ENCODE peak calls at places on chromosomes 1 and 21, in four cellular contexts. Y is H9, P is H1, T is neuronal stem cell. U is an unnamed sample.
A peak's percentile ranks its signal among the peaks of the same experiment; 100 is the strongest.

GRCh38 chr1:46466477-46467182 is 23.0 kb upstream of the DMBX1 start:
- DNase-seq in Y (peak; percentile 70), P (peak; percentile 82), T (peak; percentile 95), U (peak; percentile 17)

GRCh38 chr21:17802568-17802967 is 16.6 kb downstream of the C21orf91 start:
- DNase-seq in Y (no peak), P (no peak), T (no peak), U (peak; percentile 64)

GRCh38 chr21:30592140-30592539 is at the start of gene KRTAP6-3:
- DNase-seq in Y (no peak), P (no peak), T (no peak), U (no peak)

GRCh38 chr1:199854681-199855321 is 172.7 kb upstream of the NR5A2 start:
- DNase-seq in Y (no peak), P (no peak), T (no peak), U (no peak)

GRCh38 chr1:234532511-234532922 is 53.5 kb upstream of the TARBP1 start:
- DNase-seq in Y (no peak), P (no peak), T (no peak), U (no peak)

GRCh38 chr1:162502928-162503327 is 5.3 kb downstream of the UHMK1 start:
- DNase-seq in Y (no peak), P (no peak), T (no peak), U (no peak)

GRCh38 chr21:34930971-34931370 is 118.1 kb downstream of the RUNX1 start:
- DNase-seq in Y (no peak), P (no peak), T (no peak), U (no peak)

GRCh38 chr21:41500931-41501381 is 7.0 kb downstream of the TMPRSS2 start:
- DNase-seq in Y (no peak), P (no peak), T (no peak), U (no peak)

GRCh38 chr21:43866233-43866632 is 1.2 kb downstream of the AGPAT3 start:
- DNase-seq in Y (no peak), P (no peak), T (no peak), U (peak; percentile 59)

GRCh38 chr1:172513480-172513879 is 19.5 kb upstream of the SUCO start:
- DNase-seq in Y (no peak), P (no peak), T (no peak), U (no peak)

GRCh38 chr1:219788091-219788490 is 140.3 kb downstream of the SLC30A10 start:
- DNase-seq in Y (no peak), P (no peak), T (no peak), U (peak; percentile 47)

GRCh38 chr1:59137968-59138367 is 158.9 kb upstream of the FGGY start:
- DNase-seq in Y (no peak), P (no peak), T (no peak), U (no peak)
- H2BK12ac ChIP-seq in Y (no peak overlapping the region), P (no peak overlapping the region), T (no peak overlapping the region), U (no peak overlapping the region)

DNA sequence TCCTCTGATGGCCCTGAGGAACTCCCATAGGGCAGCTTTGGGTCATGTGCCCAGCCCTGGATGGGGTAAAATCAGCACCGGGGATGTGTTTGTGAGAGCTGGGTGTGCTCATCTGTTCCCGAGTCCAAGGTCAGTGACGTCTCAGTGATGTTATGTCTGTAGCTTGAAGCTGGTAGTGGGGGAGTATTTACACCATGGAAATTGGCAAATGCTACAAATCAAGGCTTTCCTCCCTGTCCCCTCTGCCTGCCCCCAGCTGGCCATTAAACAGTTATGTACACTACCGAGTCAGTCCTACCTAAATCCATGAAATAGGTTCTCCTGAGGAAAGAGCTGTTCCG is 117.8 kb upstream of the SLC25A33 start:
- DNase-seq in Y (no peak), P (no peak), T (no peak), U (no peak)
- H3K4me1 ChIP-seq in Y (no peaks in the 10 kb centered on the region), P (no peaks in the 10 kb centered on the region), T (no peaks in the 10 kb centered on the region), U (peaks cover 2% of the 10 kb centered on the region)

DNA sequence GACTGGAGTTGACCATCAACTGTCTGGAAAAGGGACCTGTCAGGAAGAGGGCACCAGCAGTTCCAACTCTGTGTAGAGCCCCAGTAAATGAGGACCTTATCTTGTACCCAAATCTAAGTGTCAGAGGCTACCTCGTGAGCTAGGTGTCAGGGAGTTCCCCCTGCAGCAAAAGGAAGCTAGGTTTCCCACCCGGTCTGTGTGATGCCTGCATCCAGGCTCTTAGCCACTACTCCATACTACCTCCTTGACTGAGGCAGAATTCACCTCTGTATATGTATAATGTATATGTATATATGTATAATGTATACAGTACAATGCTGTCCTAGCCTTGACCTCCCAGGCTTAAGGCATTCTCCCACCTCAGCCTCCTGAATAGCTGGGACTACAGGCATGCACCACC is 15.5 kb upstream of the LUZP1 start:
- DNase-seq in Y (no peak), P (no peak), T (no peak), U (no peak)
- H2BK12ac ChIP-seq in Y (no peak overlapping the region), P (no peak overlapping the region), T (no peak overlapping the region), U (no peak overlapping the region)

DNA sequence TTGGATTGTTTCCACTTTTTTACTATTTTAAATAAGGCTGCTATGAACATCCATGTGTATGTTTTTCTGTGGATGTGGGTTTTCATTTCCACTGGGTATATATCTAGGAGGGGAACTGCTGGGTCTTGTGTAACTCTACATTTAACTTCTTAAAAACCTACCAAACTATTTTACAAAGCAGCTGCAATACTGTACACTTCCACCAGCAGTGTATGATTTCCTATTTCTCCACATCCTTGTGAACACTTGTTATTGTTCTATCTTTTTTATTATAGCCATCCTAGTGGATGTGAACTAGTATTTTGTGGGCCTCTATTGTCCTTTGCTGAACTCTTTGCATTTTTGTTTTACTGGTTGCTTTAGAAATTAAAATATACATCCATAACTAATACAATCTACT is 33.4 kb downstream of the DIPK1A start:
- DNase-seq in Y (no peak), P (no peak), T (no peak), U (no peak)
- H3K4me1 ChIP-seq in Y (peaks cover 3% of the 10 kb centered on the region), P (no peaks in the 10 kb centered on the region), T (no peaks in the 10 kb centered on the region), U (no peaks in the 10 kb centered on the region)

GRCh38 chr1:114342376-114342775 is 168.6 kb downstream of the TRIM33 start:
- DNase-seq in Y (no peak), P (peak; percentile 20), T (no peak), U (no peak)

GRCh38 chr1:114347431-114348209 is 163.4 kb downstream of the TRIM33 start:
- DNase-seq in Y (no peak), P (peak; percentile 36), T (no peak), U (no peak)

GRCh38 chr1:114346480-114347029 is 164.4 kb downstream of the TRIM33 start:
- DNase-seq in Y (peak; percentile 96), P (peak; percentile 100), T (peak; percentile 94), U (peak; percentile 89)

GRCh38 chr1:114344656-114345055 is 166.3 kb downstream of the TRIM33 start:
- DNase-seq in Y (no peak), P (no peak), T (no peak), U (no peak)

GRCh38 chr1:114345930-114346479 is 165.0 kb downstream of the TRIM33 start:
- DNase-seq in Y (peak; percentile 77), P (peak; percentile 83), T (no peak), U (no peak)
- H2BK12ac ChIP-seq in Y (no peak overlapping the region), P (peak overlapping the region; percentile 91), T (no peak overlapping the region), U (no peak overlapping the region)

DNA sequence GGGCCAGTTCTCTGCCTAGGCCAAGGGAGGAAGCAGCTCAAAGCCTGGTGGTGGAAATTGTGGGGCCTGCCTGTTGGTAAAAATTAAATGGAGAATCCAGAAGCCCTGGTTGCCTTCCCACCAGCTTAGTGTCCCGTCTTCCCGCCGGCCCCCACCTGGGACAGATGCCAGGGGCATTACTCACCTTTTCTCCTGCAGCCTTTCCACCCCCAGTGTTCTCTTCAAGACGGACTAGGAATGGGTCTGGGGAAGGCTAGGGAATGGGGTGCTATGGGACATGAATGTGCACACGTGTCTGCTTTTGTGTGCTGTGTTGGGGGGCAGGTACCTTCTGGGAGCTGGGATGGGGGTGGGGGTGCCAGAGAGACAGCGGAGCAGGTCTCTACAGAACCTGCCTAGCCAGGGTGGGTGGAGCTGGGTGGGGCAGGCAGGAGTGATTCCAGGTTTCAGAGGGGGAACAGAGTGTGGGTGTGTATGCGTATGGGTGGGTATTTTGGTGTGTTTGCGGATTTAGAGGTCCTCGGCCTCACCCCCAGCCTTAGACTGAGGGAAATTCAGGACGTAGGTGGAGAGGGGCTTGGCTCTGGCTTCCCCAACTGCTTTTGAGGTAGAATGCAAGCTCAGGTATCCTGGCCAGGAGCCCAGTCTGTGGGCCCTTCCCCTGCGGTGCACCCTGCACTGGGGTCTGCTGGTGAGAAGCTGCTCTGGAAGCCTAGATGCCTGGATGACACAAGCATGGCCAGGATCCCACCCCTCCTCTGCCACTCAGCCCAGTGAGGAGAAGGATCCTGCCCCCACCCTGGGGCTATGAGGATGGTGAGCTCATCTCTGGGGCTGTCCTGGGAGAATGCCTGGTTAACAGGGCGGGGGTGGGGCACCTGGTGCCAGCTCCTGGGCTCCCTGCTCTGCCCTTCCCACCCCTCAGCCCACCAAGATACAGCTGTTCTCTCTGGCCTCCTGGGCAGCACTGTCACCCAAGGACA is 7.7 kb downstream of the VANGL2 start:
- DNase-seq in Y (peak; percentile 46), P (peak; percentile 41), T (no peak), U (no peak)
- H3K4me1 ChIP-seq in Y (peaks cover 24% of the 10 kb centered on the region), P (peaks cover 34% of the 10 kb centered on the region), T (peaks cover 70% of the 10 kb centered on the region), U (peaks cover 28% of the 10 kb centered on the region)

GRCh38 chr1:115189814-115190541 is 100.7 kb upstream of the TSPAN2 start:
- DNase-seq in Y (no peak), P (no peak), T (no peak), U (peak; percentile 73)

GRCh38 chr1:115192200-115192767 is 103.0 kb upstream of the TSPAN2 start:
- DNase-seq in Y (no peak), P (no peak), T (no peak), U (no peak)

GRCh38 chr1:115191691-115192090 is 102.4 kb upstream of the TSPAN2 start:
- DNase-seq in Y (no peak), P (no peak), T (no peak), U (no peak)

GRCh38 chr1:115188680-115189395 is 99.5 kb upstream of the TSPAN2 start:
- DNase-seq in Y (no peak), P (no peak), T (no peak), U (no peak)

DNA sequence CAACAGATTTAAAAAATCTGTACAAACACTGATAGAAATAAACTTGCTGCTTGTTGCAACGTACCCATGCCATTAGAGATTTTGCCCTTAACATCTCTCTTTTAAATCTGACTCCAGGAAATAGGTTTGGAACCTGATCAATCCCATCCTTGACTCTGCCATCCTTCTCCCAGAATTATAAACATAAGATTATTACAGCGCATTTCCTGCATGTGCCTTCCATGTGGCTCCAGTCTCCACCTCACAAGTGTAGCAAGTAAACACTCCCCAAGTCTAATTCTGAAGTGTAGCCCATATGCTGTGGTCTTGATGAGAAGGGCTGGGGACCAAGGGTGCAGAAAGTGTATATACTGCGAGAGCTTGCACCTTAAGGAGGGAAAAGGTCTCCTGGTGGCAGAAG is 101.5 kb upstream of the TSPAN2 start:
- DNase-seq in Y (no peak), P (no peak), T (no peak), U (no peak)
- H2BK12ac ChIP-seq in Y (no peak overlapping the region), P (no peak overlapping the region), T (no peak overlapping the region), U (no peak overlapping the region)